ENCODE peak calls at places on chromosome 16, in six cellular contexts. Z is naive thymus-derived CD4-positive, alpha-beta T cell; I is prostate gland; Q is neuronal stem cell; G is DND-41; K is CD4-positive, alpha-beta T cell. H is an unnamed sample. For H3K9me3 and H3K27me3, the result is how much of the 10 kb centered on the place peaks cover.

GRCh38 chr16:67177743-67178699 is 5.7 kb downstream of the MATCAP1 start:
- DNase-seq in K (peak), I (peak), Z (peak), Q (no peak), G (no peak), H (no peak)

GRCh38 chr16:31265329-31266245 is 5.8 kb downstream of the ITGAM start:
- DNase-seq in K (peak), Z (no peak), I (no peak), Q (no peak), G (no peak), H (no peak)

GRCh38 chr16:23433261-23433920 is 19.6 kb downstream of the COG7 start:
- DNase-seq in I (peak), Q (no peak), G (no peak), K (no peak), Z (no peak), H (no peak)

GRCh38 chr16:90054554-90054953 is 22.6 kb downstream of the PRDM7 start:
- DNase-seq in Q (no peak), G (no peak), Z (no peak), I (no peak), K (no peak), H (no peak)

GRCh38 chr16:16133943-16134604 is 89.2 kb downstream of the ABCC6 start:
- DNase-seq in Q (no peak), G (no peak), K (no peak), I (no peak), Z (no peak), H (no peak)

GRCh38 chr16:88640039-88640495 is 1.7 kb downstream of the IL17C start:
- DNase-seq in I (no peak), Q (no peak), G (no peak), K (no peak), Z (no peak), H (no peak)

GRCh38 chr16:59058261-59058660 is 324.1 kb upstream of the GOT2 start:
- DNase-seq in G (no peak), I (no peak), Q (no peak), K (no peak), Z (no peak), H (no peak)

GRCh38 chr16:67301080-67301757 is 21.9 kb downstream of the PLEKHG4 start:
- DNase-seq in G (no peak), K (no peak), Q (no peak), I (peak), Z (no peak), H (no peak)

GRCh38 chr16:68049448-68049847 is 26.4 kb downstream of the DUS2 start:
- DNase-seq in Z (no peak), I (no peak), G (no peak), K (no peak), Q (no peak), H (no peak)

GRCh38 chr16:29729116-29729521 is 16.7 kb downstream of the C16orf54 start:
- DNase-seq in G (no peak), Z (no peak), Q (peak), I (no peak), K (no peak), H (peak)

GRCh38 chr16:17453365-17454122 is 17.2 kb downstream of the XYLT1 start:
- DNase-seq in K (no peak), Z (no peak), G (no peak), Q (no peak), I (no peak), H (no peak)

GRCh38 chr16:53098526-53099317 is 43.9 kb downstream of the CHD9 start:
- DNase-seq in Z (peak), K (peak), I (peak), Q (peak), G (peak), H (peak)

GRCh38 chr16:17469011-17469741 is 1.6 kb downstream of the XYLT1 start:
- DNase-seq in Q (no peak), Z (no peak), K (no peak), G (no peak), I (no peak), H (no peak)

GRCh38 chr16:24372824-24373223 is 116.7 kb downstream of the CACNG3 start:
- DNase-seq in I (no peak), G (no peak), Q (no peak), Z (no peak), K (no peak), H (no peak)

GRCh38 chr16:86827521-86827920 is 249.2 kb downstream of the FOXL1 start:
- DNase-seq in Z (no peak), Q (no peak), I (no peak), G (peak), K (no peak), H (no peak)

GRCh38 chr16:75086281-75086680 is 30.3 kb downstream of the LDHD start:
- DNase-seq in Q (no peak), I (no peak), G (no peak), K (no peak), Z (no peak), H (no peak)

GRCh38 chr16:87483481-87483880 is 9.3 kb downstream of the ZCCHC14 start:
- DNase-seq in Q (no peak), I (no peak), Z (no peak), G (no peak), K (no peak), H (no peak)

GRCh38 chr16:51531271-51531670 is 380.2 kb upstream of the SALL1 start:
- DNase-seq in K (no peak), G (no peak), Q (no peak), I (no peak), Z (no peak), H (no peak)

GRCh38 chr16:33877-34707 is 19.3 kb downstream of the POLR3K start:
- DNase-seq in Q (no peak), I (no peak), K (no peak), Z (no peak), G (no peak), H (no peak)

GRCh38 chr16:82954224-82954929 is 327.6 kb downstream of the CDH13 start:
- DNase-seq in K (no peak), Q (no peak), I (no peak), Z (no peak), G (no peak), H (no peak)

DNA sequence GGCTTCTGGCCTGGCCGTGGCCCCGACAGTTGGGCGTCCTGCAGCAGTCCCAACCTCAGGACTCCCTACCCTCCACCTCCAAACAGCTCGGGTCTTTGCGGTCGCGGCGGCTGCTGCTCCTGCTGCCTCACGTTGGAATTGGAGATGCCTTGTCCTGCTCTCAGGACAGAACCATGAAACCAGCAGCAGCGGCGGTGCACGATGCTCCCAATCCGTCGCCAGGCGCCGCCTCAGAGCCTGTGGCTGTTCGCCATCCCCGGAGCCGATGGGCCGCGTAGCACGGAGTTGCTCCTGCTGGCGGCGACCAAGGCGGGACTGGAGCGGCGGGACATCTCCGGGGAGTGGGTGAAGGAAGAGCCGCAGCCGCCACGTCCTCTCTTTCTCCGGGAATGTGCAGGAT is 1965.9 kb downstream of the TP53TG3F start:
- DNase-seq in Z (no peak), I (no peak), K (no peak), G (no peak), Q (no peak), H (no peak)
- H3K9me3 ChIP-seq in Z (under half), I (under half), K (under half), G (under half), Q (under half), H (under half)

GRCh38 chr16:1286492-1287094 is 22.8 kb upstream of the UBE2I start:
- DNase-seq in Q (no peak), I (no peak), Z (no peak), K (no peak), G (no peak), H (no peak)

GRCh38 chr16:1283996-1284592 is 25.3 kb upstream of the UBE2I start:
- DNase-seq in Q (no peak), K (no peak), G (no peak), I (no peak), Z (no peak), H (no peak)

GRCh38 chr16:1287982-1288670 is 21.3 kb upstream of the UBE2I start:
- DNase-seq in Q (no peak), I (no peak), K (no peak), G (no peak), Z (no peak), H (no peak)

GRCh38 chr16:1283296-1283695 is 26.1 kb upstream of the UBE2I start:
- DNase-seq in Z (no peak), K (no peak), I (no peak), Q (no peak), G (no peak), H (no peak)

DNA sequence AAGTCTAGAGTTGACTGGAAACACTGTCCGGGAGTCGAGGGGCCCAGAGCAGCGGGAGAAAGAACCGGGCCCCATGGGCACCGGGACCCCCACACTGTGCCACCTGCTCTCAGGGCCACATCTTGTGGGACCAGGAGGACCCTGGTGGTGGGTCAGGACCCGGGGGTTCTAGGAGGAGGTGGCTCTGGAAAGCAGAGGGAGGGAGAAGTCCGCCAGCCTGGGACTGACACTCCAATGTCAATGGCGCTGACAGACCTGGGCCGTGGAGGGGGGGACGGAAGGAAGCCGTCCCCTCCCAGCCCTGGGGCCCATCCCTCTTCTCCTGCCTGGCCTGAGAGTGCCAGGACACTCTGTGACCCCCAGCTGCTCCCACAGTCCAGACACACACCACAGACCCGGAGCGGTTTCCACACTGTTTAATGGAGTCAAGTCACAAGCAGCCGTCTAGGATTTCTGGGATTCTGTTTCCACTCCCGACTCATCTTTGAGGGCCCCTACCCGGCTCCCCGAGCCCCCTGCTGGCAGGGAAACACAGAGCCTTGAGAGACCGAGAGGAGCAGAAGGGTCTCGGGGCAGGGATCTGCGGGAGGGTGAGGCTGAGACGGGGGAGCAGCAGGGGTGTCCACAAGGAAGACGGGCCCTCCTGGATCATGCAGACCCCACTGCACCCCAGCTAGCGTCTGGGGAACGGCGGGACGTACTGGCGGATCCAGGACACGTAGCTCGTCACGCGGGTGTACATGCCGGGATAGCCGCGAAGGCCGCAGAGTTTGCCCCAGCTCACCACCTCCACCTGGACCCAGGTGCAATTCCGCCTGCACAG is 23.6 kb upstream of the UBE2I start:
- DNase-seq in Q (no peak), K (no peak), I (no peak), Z (no peak), G (no peak), H (no peak)
- H3K27me3 ChIP-seq in Q (half or more), K (under half), I (under half), Z (under half), G (under half), H (half or more)

GRCh38 chr16:22333457-22333994 is 36.3 kb downstream of the POLR3E start:
- DNase-seq in K (no peak), I (no peak), Z (no peak), Q (no peak), G (no peak), H (no peak)

GRCh38 chr16:22336581-22336980 is 37.8 kb downstream of the CDR2 start:
- DNase-seq in Z (no peak), G (no peak), I (no peak), K (no peak), Q (no peak), H (no peak)

GRCh38 chr16:22335668-22336246 is 38.5 kb downstream of the POLR3E start:
- DNase-seq in Q (no peak), G (no peak), K (no peak), I (no peak), Z (no peak), H (no peak)

GRCh38 chr16:22337849-22338248 is 36.6 kb downstream of the CDR2 start:
- DNase-seq in K (no peak), Z (no peak), I (no peak), Q (no peak), G (no peak), H (no peak)

GRCh38 chr16:22337045-22337444 is 37.4 kb downstream of the CDR2 start:
- DNase-seq in G (no peak), I (no peak), K (no peak), Q (no peak), Z (no peak), H (no peak)
- H3K9me3 ChIP-seq in G (under half), I (under half), K (under half), Q (under half), Z (under half), H (under half)

DNA sequence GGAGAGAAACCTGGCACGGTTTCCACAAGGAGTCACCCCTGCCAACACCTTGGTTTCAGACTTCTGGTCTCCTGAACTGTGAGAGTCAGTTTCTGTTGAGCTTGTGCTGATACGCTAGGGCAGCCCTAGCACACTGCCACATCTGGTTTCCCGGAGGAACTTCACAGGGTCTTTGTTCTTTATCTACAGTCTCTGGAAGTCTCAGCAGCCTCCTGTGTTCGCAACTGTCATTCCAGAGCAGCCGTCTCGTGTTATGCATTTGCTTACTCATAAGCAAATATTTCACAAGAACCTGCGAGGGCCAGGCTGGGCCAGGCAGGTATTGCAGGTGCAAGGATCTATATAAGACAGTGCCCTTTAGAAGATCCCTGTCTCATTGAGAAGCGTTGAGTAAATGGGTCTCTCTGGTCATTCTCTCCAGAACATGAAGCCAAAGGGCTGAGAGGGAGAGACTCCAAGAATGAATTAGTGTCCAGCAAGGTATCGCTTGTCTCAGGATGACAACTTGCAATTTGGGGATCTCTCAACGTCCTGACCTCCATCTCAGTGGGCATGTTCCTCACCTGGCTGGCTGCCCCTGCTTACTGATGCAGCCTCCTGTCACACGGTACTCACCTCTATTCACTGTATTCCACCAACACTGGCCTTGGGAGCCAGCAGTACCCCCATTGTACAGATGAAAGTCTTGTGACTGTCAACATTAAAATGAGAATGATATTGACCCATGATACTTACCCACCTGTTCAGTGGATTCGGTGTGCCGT is 141.2 kb downstream of the WWOX start:
- DNase-seq in I (peak), Q (no peak), K (no peak), Z (no peak), G (no peak), H (no peak)
- H3K27me3 ChIP-seq in I (under half), Q (under half), K (under half), Z (under half), G (under half), H (under half)

GRCh38 chr16:3317315-3317999 is 12.2 kb downstream of the ZNF75A start:
- DNase-seq in K (no peak), Z (no peak), I (no peak), G (no peak), Q (no peak), H (no peak)
- H3K9me3 ChIP-seq in K (half or more), Z (under half), I (under half), G (under half), Q (half or more), H (under half)

GRCh38 chr16:3951861-3952332 is 71.4 kb upstream of the CREBBP start:
- DNase-seq in Q (no peak), I (no peak), K (no peak), G (no peak), Z (no peak), H (no peak)
- H3K27me3 ChIP-seq in Q (under half), I (under half), K (under half), G (under half), Z (under half), H (under half)

GRCh38 chr16:35788381-35788780 is 2329.0 kb downstream of the TP53TG3F start:
- DNase-seq in Q (no peak), Z (no peak), I (no peak), K (no peak), G (no peak), H (no peak)
- H3K9me3 ChIP-seq in Q (under half), Z (under half), I (under half), K (under half), G (half or more), H (under half)

H was measured in HAP-1.